ENCODE peak calls at places on chromosomes 13 and 19, in eight cellular contexts. V is upper lobe of left lung; G is non-pigmented ciliary epithelial cell; N is small intestine; R is uterus; E is body of pancreas; M is AG09319; D is CD8-positive, alpha-beta memory T cell. W is an unnamed sample.

GRCh38 chr13:35672611-35673010 is 196.1 kb upstream of the MAB21L1 start:
- DNase-seq in V (no peak), G (no peak), N (no peak), R (no peak), E (no peak), M (no peak), D (no peak), W (no peak)

GRCh38 chr19:40740747-40741146 is 9.5 kb downstream of the ACTMAP start:
- DNase-seq in V (no peak), G (no peak), N (no peak), R (no peak), E (no peak), M (peak), D (no peak), W (no peak)

GRCh38 chr19:49347835-49348234 is 12.6 kb downstream of the CD37 start:
- DNase-seq in V (no peak), G (no peak), N (peak), R (no peak), E (peak), M (peak), D (no peak), W (no peak)

GRCh38 chr13:46896346-46897138 is at the start of gene HTR2A:
- DNase-seq in V (peak), G (no peak), N (no peak), R (peak), E (peak), M (no peak), D (no peak), W (no peak)

GRCh38 chr19:19528721-19529490 is at the start of gene YJEFN3:
- DNase-seq in V (peak), G (no peak), N (no peak), R (no peak), E (no peak), M (no peak), D (no peak), W (no peak)

GRCh38 chr19:19134687-19135158 is 3.6 kb downstream of the TMEM161A start:
- DNase-seq in V (peak), G (no peak), N (peak), R (no peak), E (peak), M (no peak), D (no peak), W (peak)

GRCh38 chr19:4374451-4375163 is 25.7 kb downstream of the SH3GL1 start:
- DNase-seq in V (peak), G (no peak), N (peak), R (peak), E (peak), M (peak), D (no peak), W (no peak)

GRCh38 chr19:40585677-40586422 is 9.2 kb downstream of the SHKBP1 start:
- DNase-seq in V (no peak), G (no peak), N (no peak), R (no peak), E (no peak), M (no peak), D (no peak), W (no peak)

GRCh38 chr13:67123165-67123564 is 107.0 kb downstream of the PCDH9 start:
- DNase-seq in V (no peak), G (no peak), N (peak), R (no peak), E (no peak), M (no peak), D (no peak), W (no peak)

GRCh38 chr13:91771229-91771628 is 372.8 kb downstream of the GPC5 start:
- DNase-seq in V (no peak), G (no peak), N (no peak), R (no peak), E (no peak), M (no peak), D (no peak), W (no peak)

GRCh38 chr19:23403024-23403423 is 7.8 kb upstream of the ZNF91 start:
- DNase-seq in V (no peak), G (no peak), N (peak), R (no peak), E (no peak), M (no peak), D (no peak), W (no peak)

GRCh38 chr19:33175886-33176669 is 18.1 kb upstream of the LRP3 start:
- DNase-seq in V (no peak), G (no peak), N (no peak), R (no peak), E (no peak), M (no peak), D (no peak), W (no peak)

GRCh38 chr19:49071860-49072547 is 495 bp downstream of the KCNA7 start:
- DNase-seq in V (peak), G (no peak), N (no peak), R (no peak), E (no peak), M (no peak), D (no peak), W (no peak)

GRCh38 chr19:28868836-28869235 is 344.1 kb downstream of the UQCRFS1 start:
- DNase-seq in V (no peak), G (no peak), N (no peak), R (no peak), E (no peak), M (no peak), D (no peak), W (no peak)

GRCh38 chr19:23002690-23003422 is at the start of gene ZNF728:
- DNase-seq in V (peak), G (no peak), N (no peak), R (peak), E (peak), M (no peak), D (no peak), W (no peak)

GRCh38 chr13:50518131-50518530 is 325.4 kb downstream of the DLEU7 start:
- DNase-seq in V (no peak), G (no peak), N (no peak), R (no peak), E (no peak), M (no peak), D (no peak), W (no peak)